ENCODE peak calls at places on chromosome 3, in five cellular contexts. B, Y, F, E and X are unnamed samples.

GRCh38 chr3:183193762-183194701 is 31.5 kb upstream of the LAMP3 start:
- ATAC-seq in Y (no peak), B (no peak), E (no peak), F (no peak), X (no peak)

GRCh38 chr3:57163751-57164150 is 1.4 kb downstream of the IL17RD start:
- ATAC-seq in Y (no peak), F (no peak), B (peak; percentile 6), E (no peak), X (peak; percentile 19)

GRCh38 chr3:99875573-99875924 is 57.9 kb downstream of the CMSS1 start:
- ATAC-seq in B (no peak), Y (peak; percentile 70), E (peak; percentile 61), F (peak; percentile 66), X (peak; percentile 63)

GRCh38 chr3:42814914-42815507 is 5.8 kb downstream of the ACKR2 start:
- ATAC-seq in Y (no peak), B (no peak), F (no peak), E (peak; percentile 70), X (peak; percentile 43)

GRCh38 chr3:142647856-142648255 is 51.7 kb downstream of the PLS1 start:
- ATAC-seq in Y (peak; percentile 46), F (no peak), B (no peak), E (peak; percentile 25), X (no peak)

GRCh38 chr3:71903141-71903540 is 118.2 kb upstream of the PROK2 start:
- ATAC-seq in E (no peak), B (no peak), Y (no peak), F (no peak), X (no peak)

GRCh38 chr3:14377838-14378169 is 24.6 kb upstream of the SLC6A6 start:
- ATAC-seq in F (no peak), B (peak; percentile 81), E (no peak), Y (no peak), X (no peak)

GRCh38 chr3:137771401-137772230 is 7.5 kb downstream of the SOX14 start:
- ATAC-seq in Y (peak; percentile 46), E (no peak), F (no peak), B (no peak), X (no peak)

GRCh38 chr3:156211583-156211982 is 91.2 kb downstream of the KCNAB1 start:
- ATAC-seq in B (no peak), F (no peak), E (no peak), Y (no peak), X (no peak)

GRCh38 chr3:64289622-64290021 is 64.4 kb upstream of the PRICKLE2 start:
- ATAC-seq in B (no peak), E (no peak), Y (no peak), F (no peak), X (no peak)

GRCh38 chr3:46965151-46965550 is 11.4 kb downstream of the CCDC12 start:
- ATAC-seq in E (peak; percentile 14), B (peak; percentile 76), F (peak; percentile 26), Y (no peak), X (no peak)
- H3K4me1 ChIP-seq in E (peaks cover 24% of the 10 kb centered on the region), B (peaks cover 47% of the 10 kb centered on the region), F (peaks cover 83% of the 10 kb centered on the region), Y (peaks cover 70% of the 10 kb centered on the region), X (peaks cover 9% of the 10 kb centered on the region)

GRCh38 chr3:8843347-8843746 is 73.9 kb upstream of the OXTR start:
- ATAC-seq in B (no peak), Y (no peak), F (no peak), E (no peak), X (no peak)
- TF ChIP-seq EP300 in B (no peak), Y (no peak), F (no peak), E (no peak), X (no peak)

DNA sequence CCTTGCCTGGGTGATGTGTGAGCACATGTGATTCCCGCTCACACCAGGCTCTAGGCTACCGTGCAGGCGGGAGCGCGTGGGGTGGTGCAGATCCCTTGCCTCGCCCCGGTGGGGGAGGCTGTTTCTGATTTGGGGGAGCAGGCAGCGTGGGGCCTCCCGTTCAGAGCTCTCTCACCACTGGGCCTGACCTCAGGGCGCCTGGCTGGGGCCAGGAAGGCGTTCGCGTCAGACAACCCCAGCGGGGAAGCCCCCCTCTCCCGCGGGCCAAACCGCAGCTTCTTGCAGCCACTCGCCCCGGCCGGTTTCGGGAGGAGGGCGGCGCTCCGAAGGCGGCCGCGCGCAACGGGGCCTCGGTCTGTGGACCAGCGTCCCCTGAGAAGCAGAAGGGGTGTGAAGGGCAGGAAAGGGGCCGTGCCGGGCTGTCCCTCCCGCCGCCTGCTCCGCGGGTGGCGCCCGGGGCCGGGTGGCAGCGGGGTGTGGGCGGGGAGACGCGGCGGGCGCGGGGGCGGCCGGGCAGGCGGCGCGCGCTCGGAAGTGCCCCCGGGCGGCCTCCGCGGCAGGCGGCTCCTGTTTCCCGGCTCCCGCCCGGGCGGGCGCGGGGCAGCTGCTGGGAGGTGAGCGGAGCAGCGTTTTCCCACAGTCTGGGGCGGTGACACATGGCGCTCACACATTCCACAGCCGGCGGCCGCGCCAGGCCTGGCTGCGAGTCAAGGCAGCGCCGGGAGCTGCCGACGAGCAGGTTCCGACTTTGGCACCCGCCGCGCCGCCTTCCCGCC is 65.1 kb upstream of the HES1 start:
- ATAC-seq in F (peak; percentile 67), E (peak; percentile 89), B (peak; percentile 97), Y (peak; percentile 78), X (peak; percentile 92)
- H3K4me1 ChIP-seq in F (peaks cover 53% of the 10 kb centered on the region), E (peaks cover 21% of the 10 kb centered on the region), B (peaks cover 8% of the 10 kb centered on the region), Y (peaks cover 30% of the 10 kb centered on the region), X (peaks cover 23% of the 10 kb centered on the region)

GRCh38 chr3:176208915-176209314 is 988.4 kb downstream of the TBL1XR1 start:
- ATAC-seq in B (no peak), Y (no peak), F (no peak), E (no peak), X (no peak)
- TF ChIP-seq EP300 in B (no peak), Y (no peak), F (no peak), E (no peak), X (no peak)

GRCh38 chr3:126348308-126348920 is 8.8 kb downstream of the KLF15 start:
- ATAC-seq in F (peak; percentile 34), Y (peak; percentile 60), E (peak; percentile 71), B (peak; percentile 56), X (no peak)

GRCh38 chr3:126347543-126348161 is 9.6 kb downstream of the KLF15 start:
- ATAC-seq in F (no peak), Y (no peak), B (no peak), E (no peak), X (peak; percentile 15)

GRCh38 chr3:126345641-126346460 is 11.4 kb downstream of the KLF15 start:
- ATAC-seq in B (no peak), Y (no peak), E (no peak), F (no peak), X (no peak)

GRCh38 chr3:126345231-126345630 is 12.0 kb downstream of the KLF15 start:
- ATAC-seq in Y (no peak), B (no peak), F (no peak), E (no peak), X (no peak)

GRCh38 chr3:126346466-126346865 is 10.7 kb downstream of the KLF15 start:
- ATAC-seq in B (no peak), F (no peak), Y (no peak), E (no peak), X (no peak)
- H3K4me1 ChIP-seq in B (no peaks in the 10 kb centered on the region), F (peaks cover 30% of the 10 kb centered on the region), Y (no peaks in the 10 kb centered on the region), E (peaks cover 3% of the 10 kb centered on the region), X (peaks cover 88% of the 10 kb centered on the region)

GRCh38 chr3:16334909-16335308 is 69.9 kb downstream of the OXNAD1 start:
- ATAC-seq in F (no peak), Y (no peak), B (no peak), E (no peak), X (peak; percentile 50)
- TF ChIP-seq EP300 in F (no peak), Y (no peak), B (no peak), E (no peak), X (no peak)

GRCh38 chr3:15809313-15809712 is 11.5 kb upstream of the ANKRD28 start:
- ATAC-seq in Y (no peak), F (no peak), E (no peak), B (no peak), X (no peak)
- H3K4me1 ChIP-seq in Y (peaks cover 33% of the 10 kb centered on the region), F (no peaks in the 10 kb centered on the region), E (peaks cover 4% of the 10 kb centered on the region), B (peaks cover 70% of the 10 kb centered on the region), X (no peaks in the 10 kb centered on the region)